ENCODE peak calls at places on chromosomes 11 and 22, in eight cellular contexts. T is NCI-H1105, O is neuronal stem cell, A is NCI-H510A treated with DMSO at 0.1 percent for 48 hours, I is NCI-H1092 treated with DMSO at 0.1 percent for 48 hours, D is heart right ventricle, Z is mucosa of descending colon, H is lower leg skin. L is an unnamed sample.

GRCh38 chr11:126072821-126073594 is 10.3 kb upstream of the CDON start:
- DNase-seq in T (no peak), O (no peak), A (no peak), I (no peak), D (no peak), Z (no peak), H (no peak), L (no peak)

GRCh38 chr11:16897460-16898061 is 116.7 kb downstream of the PLEKHA7 start:
- DNase-seq in T (peak; percentile 94), O (peak; percentile 76), A (peak; percentile 81), I (peak; percentile 99), D (no peak), Z (no peak), H (no peak), L (no peak)

GRCh38 chr11:134406264-134407185 is 5.5 kb downstream of the B3GAT1 start:
- DNase-seq in T (no peak), O (no peak), A (no peak), I (no peak), D (no peak), Z (no peak), H (no peak), L (no peak)

GRCh38 chr11:23151819-23152218 is 291.5 kb upstream of the CCDC179 start:
- DNase-seq in T (no peak), O (no peak), A (no peak), I (no peak), D (no peak), Z (no peak), H (no peak), L (no peak)

GRCh38 chr11:26027887-26028286 is 304.0 kb upstream of the ANO3 start:
- DNase-seq in T (no peak), O (no peak), A (no peak), I (no peak), D (no peak), Z (no peak), H (no peak), L (no peak)

GRCh38 chr11:105665281-105665680 is 55.4 kb downstream of the GRIA4 start:
- DNase-seq in T (no peak), O (no peak), A (no peak), I (no peak), D (no peak), Z (no peak), H (no peak), L (no peak)

GRCh38 chr11:56197367-56197766 is 20.9 kb downstream of the OR5J2 start:
- DNase-seq in T (no peak), O (no peak), A (no peak), I (no peak), D (no peak), Z (no peak), H (no peak), L (no peak)

GRCh38 chr22:25067851-25068421 is 115.4 kb downstream of the KIAA1671 start:
- DNase-seq in T (no peak), O (no peak), A (peak; percentile 22), I (no peak), D (no peak), Z (peak; percentile 52), H (no peak), L (peak; percentile 53)

GRCh38 chr11:8243458-8243857 is 20.2 kb downstream of the LMO1 start:
- DNase-seq in T (no peak), O (no peak), A (no peak), I (no peak), D (no peak), Z (peak; percentile 4), H (no peak), L (no peak)

GRCh38 chr11:74171630-74172465 is 759 bp downstream of the PPME1 start:
- DNase-seq in T (no peak), O (no peak), A (no peak), I (peak; percentile 30), D (no peak), Z (no peak), H (no peak), L (no peak)

GRCh38 chr22:21697866-21698265 is 32.1 kb downstream of the PPIL2 start:
- DNase-seq in T (no peak), O (no peak), A (no peak), I (no peak), D (no peak), Z (no peak), H (no peak), L (no peak)

GRCh38 chr11:61120865-61121831 is 18.9 kb downstream of the CD5 start:
- DNase-seq in T (no peak), O (no peak), A (no peak), I (no peak), D (peak; percentile 70), Z (peak; percentile 52), H (no peak), L (no peak)

GRCh38 chr22:42793848-42794405 is 63.1 kb downstream of the ARFGAP3 start:
- DNase-seq in T (no peak), O (no peak), A (no peak), I (no peak), D (no peak), Z (no peak), H (peak; percentile 80), L (no peak)

GRCh38 chr11:61104963-61105362 is 2.7 kb downstream of the CD5 start:
- DNase-seq in T (no peak), O (no peak), A (no peak), I (no peak), D (no peak), Z (no peak), H (no peak), L (no peak)

GRCh38 chr22:17597217-17597616 is 31.3 kb downstream of the ATP6V1E1 start:
- DNase-seq in T (no peak), O (no peak), A (no peak), I (no peak), D (no peak), Z (no peak), H (peak; percentile 13), L (no peak)

GRCh38 chr22:20138868-20139267 is 7.3 kb downstream of the ZDHHC8 start:
- DNase-seq in T (no peak), O (no peak), A (no peak), I (no peak), D (no peak), Z (no peak), H (no peak), L (no peak)

GRCh38 chr22:50691521-50691920 is 18.9 kb downstream of the SHANK3 start:
- DNase-seq in T (no peak), O (no peak), A (no peak), I (no peak), D (no peak), Z (no peak), H (no peak), L (peak; percentile 15)

GRCh38 chr22:24153353-24153752 is 27.9 kb upstream of the SUSD2 start:
- DNase-seq in T (no peak), O (no peak), A (no peak), I (no peak), D (no peak), Z (no peak), H (no peak), L (no peak)

GRCh38 chr11:3641701-3642070 is at the start of gene ART5:
- DNase-seq in T (no peak), O (no peak), A (no peak), I (no peak), D (no peak), Z (no peak), H (no peak), L (no peak)

GRCh38 chr11:117881217-117881616 is 4.8 kb upstream of the FXYD6 start:
- DNase-seq in T (no peak), O (no peak), A (no peak), I (no peak), D (no peak), Z (no peak), H (peak; percentile 18), L (no peak)

GRCh38 chr22:30701872-30702271 is 7.2 kb downstream of the OSBP2 start:
- DNase-seq in T (no peak), O (no peak), A (no peak), I (no peak), D (no peak), Z (no peak), H (no peak), L (no peak)

L was measured in SHP77.